ENCODE peak calls at places on chromosomes 13 and 19, in four cellular contexts. One of them, this sample, is unnamed.

GRCh38 chr13:39038569-39038898 is 278 bp downstream of the NHLRC3 start:
- DNase-seq in IMR-90: no peak
- DNase-seq in esophagus squamous epithelium: peak; percentile 11
- DNase-seq in colonic mucosa: peak; percentile 46
- DNase-seq in this sample: no peak

GRCh38 chr19:43755256-43755801 is 567 bp upstream of the SMG9 start:
- DNase-seq in IMR-90: peak; percentile 61
- DNase-seq in colonic mucosa: peak; percentile 90
- DNase-seq in esophagus squamous epithelium: no peak
- DNase-seq in this sample: peak; percentile 60

GRCh38 chr13:40146586-40147240 is 491.3 kb downstream of the COG6 start:
- DNase-seq in IMR-90: no peak
- DNase-seq in esophagus squamous epithelium: no peak
- DNase-seq in colonic mucosa: no peak
- DNase-seq in this sample: no peak

GRCh38 chr19:58558623-58559274 is 338 bp upstream of the UBE2M start:
- DNase-seq in colonic mucosa: peak; percentile 99
- DNase-seq in esophagus squamous epithelium: no peak
- DNase-seq in IMR-90: peak; percentile 98
- DNase-seq in this sample: peak; percentile 100

GRCh38 chr13:91133941-91134772 is 213.3 kb upstream of the MIR17HG start:
- DNase-seq in esophagus squamous epithelium: no peak
- DNase-seq in colonic mucosa: peak; percentile 44
- DNase-seq in IMR-90: peak; percentile 54
- DNase-seq in this sample: peak; percentile 60

GRCh38 chr19:55647732-55648656 is at the start of gene CCDC106:
- DNase-seq in esophagus squamous epithelium: no peak
- DNase-seq in IMR-90: peak; percentile 68
- DNase-seq in colonic mucosa: peak; percentile 63
- DNase-seq in this sample: peak; percentile 88

GRCh38 chr19:47239610-47240296 is 8.8 kb upstream of the BBC3 start:
- DNase-seq in colonic mucosa: no peak
- DNase-seq in esophagus squamous epithelium: no peak
- DNase-seq in IMR-90: peak; percentile 47
- DNase-seq in this sample: no peak

GRCh38 chr13:113932060-113932459 is 41.8 kb downstream of the C13orf46 start:
- DNase-seq in colonic mucosa: no peak
- DNase-seq in IMR-90: no peak
- DNase-seq in esophagus squamous epithelium: no peak
- DNase-seq in this sample: no peak

GRCh38 chr13:23558675-23559536 is 11.3 kb upstream of the TNFRSF19 start:
- DNase-seq in IMR-90: peak; percentile 92
- DNase-seq in colonic mucosa: no peak
- DNase-seq in esophagus squamous epithelium: no peak
- DNase-seq in this sample: peak; percentile 63

GRCh38 chr19:43318796-43319314 is 34.6 kb upstream of the CD177 start:
- DNase-seq in esophagus squamous epithelium: no peak
- DNase-seq in colonic mucosa: no peak
- DNase-seq in IMR-90: no peak
- DNase-seq in this sample: peak; percentile 83

GRCh38 chr19:58395220-58395978 is at the start of gene RNF225:
- DNase-seq in esophagus squamous epithelium: no peak
- DNase-seq in IMR-90: no peak
- DNase-seq in colonic mucosa: peak; percentile 66
- DNase-seq in this sample: no peak

GRCh38 chr13:110950819-110951570 is 36.1 kb upstream of the ANKRD10 start:
- DNase-seq in IMR-90: no peak
- DNase-seq in esophagus squamous epithelium: no peak
- DNase-seq in colonic mucosa: no peak
- DNase-seq in this sample: no peak

GRCh38 chr19:48311384-48311783 is 14.0 kb upstream of the EMP3 start:
- DNase-seq in IMR-90: no peak
- DNase-seq in colonic mucosa: no peak
- DNase-seq in esophagus squamous epithelium: no peak
- DNase-seq in this sample: no peak

GRCh38 chr19:1933942-1934341 is 7.0 kb upstream of the CSNK1G2 start:
- DNase-seq in colonic mucosa: no peak
- DNase-seq in IMR-90: no peak
- DNase-seq in esophagus squamous epithelium: no peak
- DNase-seq in this sample: no peak

GRCh38 chr13:86714495-86714894 is 915.3 kb upstream of the SLITRK6 start:
- DNase-seq in IMR-90: no peak
- DNase-seq in esophagus squamous epithelium: no peak
- DNase-seq in colonic mucosa: no peak
- DNase-seq in this sample: no peak

GRCh38 chr19:10870501-10870954 is 825 bp upstream of the CARM1 start:
- DNase-seq in esophagus squamous epithelium: no peak
- DNase-seq in IMR-90: no peak
- DNase-seq in colonic mucosa: no peak
- DNase-seq in this sample: no peak

GRCh38 chr13:23899555-23899954 is 2.3 kb upstream of the C1QTNF9B start:
- DNase-seq in IMR-90: peak; percentile 74
- DNase-seq in esophagus squamous epithelium: no peak
- DNase-seq in colonic mucosa: peak; percentile 48
- DNase-seq in this sample: peak; percentile 54

GRCh38 chr19:45245826-45246225 is 619 bp upstream of the EXOC3L2 start:
- DNase-seq in colonic mucosa: no peak
- DNase-seq in IMR-90: no peak
- DNase-seq in esophagus squamous epithelium: no peak
- DNase-seq in this sample: no peak

GRCh38 chr19:48192750-48193149 is 22.3 kb downstream of the ZSWIM9 start:
- DNase-seq in esophagus squamous epithelium: no peak
- DNase-seq in IMR-90: no peak
- DNase-seq in colonic mucosa: no peak
- DNase-seq in this sample: no peak

GRCh38 chr19:44856438-44857083 is 10.5 kb downstream of the NECTIN2 start:
- DNase-seq in colonic mucosa: no peak
- DNase-seq in IMR-90: no peak
- DNase-seq in esophagus squamous epithelium: no peak
- DNase-seq in this sample: no peak

GRCh38 chr19:16078759-16079707 is 2.7 kb downstream of the TPM4 start:
- DNase-seq in esophagus squamous epithelium: no peak
- DNase-seq in IMR-90: peak; percentile 98
- DNase-seq in colonic mucosa: peak; percentile 80
- DNase-seq in this sample: peak; percentile 51

GRCh38 chr13:101911752-101912151 is 459.3 kb downstream of the ITGBL1 start:
- DNase-seq in IMR-90: no peak
- DNase-seq in esophagus squamous epithelium: no peak
- DNase-seq in colonic mucosa: no peak
- DNase-seq in this sample: no peak

GRCh38 chr13:53782400-53783030 is 753.9 kb downstream of the OLFM4 start:
- DNase-seq in IMR-90: peak; percentile 17
- DNase-seq in colonic mucosa: peak; percentile 17
- DNase-seq in esophagus squamous epithelium: no peak
- DNase-seq in this sample: peak; percentile 67

GRCh38 chr13:110913322-110913721 is 1.5 kb downstream of the ANKRD10 start:
- DNase-seq in colonic mucosa: peak; percentile 80
- DNase-seq in esophagus squamous epithelium: no peak
- DNase-seq in IMR-90: peak; percentile 26
- DNase-seq in this sample: no peak

GRCh38 chr13:44142911-44143665 is 230.5 kb upstream of the SERP2 start:
- DNase-seq in colonic mucosa: no peak
- DNase-seq in IMR-90: peak; percentile 49
- DNase-seq in esophagus squamous epithelium: no peak
- DNase-seq in this sample: no peak

GRCh38 chr13:44231786-44232516 is 141.7 kb upstream of the SERP2 start:
- DNase-seq in esophagus squamous epithelium: no peak
- DNase-seq in IMR-90: peak; percentile 96
- DNase-seq in colonic mucosa: peak; percentile 86
- DNase-seq in this sample: no peak

GRCh38 chr13:40657307-40657706 is 9.1 kb downstream of the FOXO1 start:
- DNase-seq in IMR-90: no peak
- DNase-seq in esophagus squamous epithelium: no peak
- DNase-seq in colonic mucosa: no peak
- DNase-seq in this sample: no peak

GRCh38 chr19:15551183-15552004 is 43.1 kb downstream of the CYP4F22 start:
- DNase-seq in IMR-90: no peak
- DNase-seq in colonic mucosa: peak; percentile 30
- DNase-seq in esophagus squamous epithelium: no peak
- DNase-seq in this sample: peak; percentile 4

GRCh38 chr19:16899566-16900075 is 10.8 kb downstream of the F2RL3 start:
- DNase-seq in IMR-90: no peak
- DNase-seq in esophagus squamous epithelium: no peak
- DNase-seq in colonic mucosa: peak; percentile 40
- DNase-seq in this sample: peak; percentile 60

GRCh38 chr19:38898788-38899446 is 501 bp downstream of the SIRT2 start:
- DNase-seq in IMR-90: peak; percentile 19
- DNase-seq in esophagus squamous epithelium: no peak
- DNase-seq in colonic mucosa: peak; percentile 40
- DNase-seq in this sample: peak; percentile 23

GRCh38 chr19:907183-907853 is 5.7 kb downstream of the R3HDM4 start:
- DNase-seq in esophagus squamous epithelium: no peak
- DNase-seq in IMR-90: no peak
- DNase-seq in colonic mucosa: no peak
- DNase-seq in this sample: no peak

GRCh38 chr19:902446-903226 is 9.4 kb downstream of the RNU6-9 start:
- DNase-seq in colonic mucosa: no peak
- DNase-seq in IMR-90: no peak
- DNase-seq in esophagus squamous epithelium: no peak
- DNase-seq in this sample: no peak

GRCh38 chr19:903266-903797 is 9.7 kb downstream of the R3HDM4 start:
- DNase-seq in colonic mucosa: no peak
- DNase-seq in esophagus squamous epithelium: no peak
- DNase-seq in IMR-90: peak; percentile 19
- DNase-seq in this sample: no peak

GRCh38 chr19:904545-904944 is 8.5 kb downstream of the R3HDM4 start:
- DNase-seq in esophagus squamous epithelium: no peak
- DNase-seq in IMR-90: no peak
- DNase-seq in colonic mucosa: no peak
- DNase-seq in this sample: no peak

DNA sequence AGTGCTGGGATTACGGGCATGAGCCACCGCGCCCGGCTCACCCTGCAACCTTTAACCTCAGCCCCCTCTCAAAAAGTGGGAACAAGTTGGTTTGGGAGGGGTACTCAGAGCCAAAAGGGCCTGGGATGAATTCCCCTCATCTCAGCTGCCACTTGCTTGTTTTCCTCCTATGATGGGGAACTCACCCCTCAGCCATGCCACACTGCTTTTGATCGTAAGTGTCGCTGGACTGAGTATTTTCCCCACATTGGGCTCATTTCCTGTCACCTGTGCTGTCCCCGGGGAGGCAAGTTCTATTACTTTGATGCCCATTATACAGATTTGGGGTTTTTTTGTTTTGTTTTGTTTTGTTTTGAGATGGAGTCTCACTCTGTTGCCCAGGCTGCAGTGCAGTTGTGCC is 6.5 kb downstream of the R3HDM4 start:
- DNase-seq in IMR-90: no peak
- DNase-seq in colonic mucosa: no peak
- DNase-seq in esophagus squamous epithelium: no peak
- DNase-seq in this sample: no peak
- H3K4me3 ChIP-seq in IMR-90: no peak overlapping the region
- H3K4me3 ChIP-seq in colonic mucosa: no peak overlapping the region
- H3K4me3 ChIP-seq in esophagus squamous epithelium: no peak overlapping the region
- H3K4me3 ChIP-seq in this sample: no peak overlapping the region

GRCh38 chr19:4062576-4063368 is 3.9 kb downstream of the ZBTB7A start:
- DNase-seq in colonic mucosa: peak; percentile 62
- DNase-seq in esophagus squamous epithelium: no peak
- DNase-seq in IMR-90: no peak
- DNase-seq in this sample: no peak
- H3K4me1 ChIP-seq in colonic mucosa: peaks cover 54% of the 10 kb centered on the region
- H3K4me1 ChIP-seq in esophagus squamous epithelium: peaks cover 73% of the 10 kb centered on the region
- H3K4me1 ChIP-seq in IMR-90: peaks cover 44% of the 10 kb centered on the region
- H3K4me1 ChIP-seq in this sample: peaks cover 12% of the 10 kb centered on the region

DNA sequence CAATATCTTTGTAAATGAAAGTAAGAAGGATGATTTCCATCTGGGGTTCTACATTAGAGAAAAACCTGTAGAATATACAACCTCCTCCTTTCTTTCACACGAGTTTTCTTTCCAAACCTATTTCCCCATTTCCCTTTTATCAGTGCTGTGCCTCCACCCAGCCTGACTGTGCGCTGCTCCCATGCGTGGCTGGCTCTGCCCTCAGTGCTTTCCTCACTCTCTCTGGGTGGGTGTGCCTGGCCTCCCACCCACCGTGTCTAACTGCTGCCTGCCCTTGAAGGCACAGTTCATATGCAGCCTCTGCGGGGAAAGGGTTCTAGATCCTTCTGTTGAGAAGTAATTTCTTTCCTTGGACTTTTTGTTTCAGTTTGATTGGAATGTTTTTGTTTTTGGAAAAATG is 70.7 kb downstream of the PCCA start:
- DNase-seq in esophagus squamous epithelium: no peak
- DNase-seq in colonic mucosa: no peak
- DNase-seq in IMR-90: no peak
- DNase-seq in this sample: no peak
- H3K4me3 ChIP-seq in esophagus squamous epithelium: no peak overlapping the region
- H3K4me3 ChIP-seq in colonic mucosa: no peak overlapping the region
- H3K4me3 ChIP-seq in IMR-90: no peak overlapping the region
- H3K4me3 ChIP-seq in this sample: no peak overlapping the region

GRCh38 chr13:97242755-97243497 is 20.8 kb downstream of the MBNL2 start:
- DNase-seq in colonic mucosa: no peak
- DNase-seq in esophagus squamous epithelium: no peak
- DNase-seq in IMR-90: no peak
- DNase-seq in this sample: no peak
- H3K4me1 ChIP-seq in colonic mucosa: peaks cover 3% of the 10 kb centered on the region
- H3K4me1 ChIP-seq in esophagus squamous epithelium: peaks cover 100% of the 10 kb centered on the region
- H3K4me1 ChIP-seq in IMR-90: peaks cover 27% of the 10 kb centered on the region
- H3K4me1 ChIP-seq in this sample: peaks cover 40% of the 10 kb centered on the region

GRCh38 chr13:28640861-28641599 is 17.9 kb upstream of the POMP start:
- DNase-seq in esophagus squamous epithelium: no peak
- DNase-seq in IMR-90: no peak
- DNase-seq in colonic mucosa: no peak
- DNase-seq in this sample: no peak

GRCh38 chr13:28638756-28639155 is 20.2 kb upstream of the POMP start:
- DNase-seq in IMR-90: no peak
- DNase-seq in esophagus squamous epithelium: no peak
- DNase-seq in colonic mucosa: no peak
- DNase-seq in this sample: no peak

GRCh38 chr13:28636078-28636477 is 22.9 kb upstream of the POMP start:
- DNase-seq in esophagus squamous epithelium: no peak
- DNase-seq in colonic mucosa: no peak
- DNase-seq in IMR-90: peak; percentile 84
- DNase-seq in this sample: no peak

GRCh38 chr13:28636677-28637317 is 22.1 kb upstream of the POMP start:
- DNase-seq in esophagus squamous epithelium: peak; percentile 10
- DNase-seq in IMR-90: peak; percentile 89
- DNase-seq in colonic mucosa: peak; percentile 54
- DNase-seq in this sample: peak; percentile 64

GRCh38 chr13:28637714-28638355 is 21.1 kb upstream of the POMP start:
- DNase-seq in colonic mucosa: no peak
- DNase-seq in IMR-90: no peak
- DNase-seq in esophagus squamous epithelium: no peak
- DNase-seq in this sample: no peak
- H3K4me3 ChIP-seq in colonic mucosa: no peak overlapping the region
- H3K4me3 ChIP-seq in IMR-90: no peak overlapping the region
- H3K4me3 ChIP-seq in esophagus squamous epithelium: no peak overlapping the region
- H3K4me3 ChIP-seq in this sample: no peak overlapping the region

DNA sequence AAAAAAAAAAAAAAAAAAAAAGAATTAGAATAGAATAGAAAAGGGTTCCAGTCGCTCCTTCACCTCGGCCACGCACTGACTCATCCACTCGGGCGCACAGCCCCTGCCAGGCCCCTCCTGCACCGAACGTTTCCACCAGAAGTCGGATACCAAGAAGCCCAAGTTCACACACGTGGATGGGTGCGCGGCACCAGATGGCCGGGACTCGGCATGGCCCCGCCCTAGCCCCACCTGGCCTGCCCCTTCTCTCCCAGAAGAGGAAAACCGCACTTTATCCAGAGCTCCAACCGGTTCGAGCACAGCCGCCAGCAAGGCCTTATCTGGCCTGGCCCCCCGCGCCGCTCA is 5.9 kb downstream of the PRR36 start:
- DNase-seq in esophagus squamous epithelium: no peak
- DNase-seq in colonic mucosa: no peak
- DNase-seq in IMR-90: no peak
- DNase-seq in this sample: peak; percentile 81
- H3K4me1 ChIP-seq in esophagus squamous epithelium: peaks cover 88% of the 10 kb centered on the region
- H3K4me1 ChIP-seq in colonic mucosa: peaks cover 4% of the 10 kb centered on the region
- H3K4me1 ChIP-seq in IMR-90: peaks cover 12% of the 10 kb centered on the region
- H3K4me1 ChIP-seq in this sample: peaks cover 32% of the 10 kb centered on the region

This sample was measured in HAP-1.